ENCODE peak calls at places on chromosome 4, in six cellular contexts. One of them, this sample, is unnamed.

GRCh38 chr4:141339386-141339785 is 118.7 kb downstream of the ZNF330 start:
- DNase-seq in IMR-90: no peak
- DNase-seq in H9: no peak
- DNase-seq in neuronal stem cell: no peak
- DNase-seq in H1: no peak
- DNase-seq in mesenchymal stem cell: no peak
- DNase-seq in this sample: no peak

GRCh38 chr4:105196523-105197145 is 50.0 kb downstream of the TET2 start:
- DNase-seq in IMR-90: peak; percentile 44
- DNase-seq in H9: no peak
- DNase-seq in neuronal stem cell: no peak
- DNase-seq in H1: no peak
- DNase-seq in mesenchymal stem cell: peak; percentile 38
- DNase-seq in this sample: no peak

GRCh38 chr4:98193459-98194105 is 50.3 kb upstream of the STPG2 start:
- DNase-seq in IMR-90: no peak
- DNase-seq in H9: peak; percentile 30
- DNase-seq in neuronal stem cell: no peak
- DNase-seq in H1: no peak
- DNase-seq in mesenchymal stem cell: no peak
- DNase-seq in this sample: no peak

GRCh38 chr4:176534566-176534965 is 214.8 kb downstream of the SPCS3 start:
- DNase-seq in IMR-90: peak; percentile 95
- DNase-seq in H9: no peak
- DNase-seq in neuronal stem cell: no peak
- DNase-seq in H1: no peak
- DNase-seq in mesenchymal stem cell: peak; percentile 83
- DNase-seq in this sample: no peak

GRCh38 chr4:86302242-86302641 is 57.6 kb downstream of the MAPK10 start:
- DNase-seq in IMR-90: peak; percentile 1
- DNase-seq in H9: peak; percentile 31
- DNase-seq in neuronal stem cell: no peak
- DNase-seq in H1: no peak
- DNase-seq in mesenchymal stem cell: peak; percentile 55
- DNase-seq in this sample: peak; percentile 71

GRCh38 chr4:57109847-57110634 is at the start of gene IGFBP7:
- DNase-seq in IMR-90: no peak
- DNase-seq in H9: no peak
- DNase-seq in neuronal stem cell: no peak
- DNase-seq in H1: no peak
- DNase-seq in mesenchymal stem cell: peak; percentile 57
- DNase-seq in this sample: peak; percentile 31

GRCh38 chr4:7867701-7868429 is 71.8 kb downstream of the AFAP1 start:
- DNase-seq in IMR-90: peak; percentile 73
- DNase-seq in H9: no peak
- DNase-seq in neuronal stem cell: no peak
- DNase-seq in H1: no peak
- DNase-seq in mesenchymal stem cell: peak; percentile 34
- DNase-seq in this sample: no peak

GRCh38 chr4:92814677-92815076 is 510.9 kb downstream of the GRID2 start:
- DNase-seq in IMR-90: no peak
- DNase-seq in H9: no peak
- DNase-seq in neuronal stem cell: no peak
- DNase-seq in H1: no peak
- DNase-seq in mesenchymal stem cell: no peak
- DNase-seq in this sample: no peak

GRCh38 chr4:159267023-159267939 is 164.4 kb downstream of the RAPGEF2 start:
- DNase-seq in IMR-90: peak; percentile 48
- DNase-seq in H9: no peak
- DNase-seq in neuronal stem cell: no peak
- DNase-seq in H1: no peak
- DNase-seq in mesenchymal stem cell: peak; percentile 44
- DNase-seq in this sample: no peak

GRCh38 chr4:55161739-55162138 is 36.3 kb upstream of the KDR start:
- DNase-seq in IMR-90: no peak
- DNase-seq in H9: no peak
- DNase-seq in neuronal stem cell: no peak
- DNase-seq in H1: no peak
- DNase-seq in mesenchymal stem cell: no peak
- DNase-seq in this sample: no peak

GRCh38 chr4:2051086-2051485 is 8.0 kb upstream of the NAT8L start:
- DNase-seq in IMR-90: no peak
- DNase-seq in H9: no peak
- DNase-seq in neuronal stem cell: no peak
- DNase-seq in H1: no peak
- DNase-seq in mesenchymal stem cell: no peak
- DNase-seq in this sample: no peak

GRCh38 chr4:184826315-184827266 is 823 bp upstream of the ACSL1 start:
- DNase-seq in IMR-90: peak; percentile 16
- DNase-seq in H9: no peak
- DNase-seq in neuronal stem cell: no peak
- DNase-seq in H1: no peak
- DNase-seq in mesenchymal stem cell: peak; percentile 44
- DNase-seq in this sample: no peak

GRCh38 chr4:124635331-124635730 is 77.2 kb downstream of the ANKRD50 start:
- DNase-seq in IMR-90: no peak
- DNase-seq in H9: no peak
- DNase-seq in neuronal stem cell: no peak
- DNase-seq in H1: no peak
- DNase-seq in mesenchymal stem cell: no peak
- DNase-seq in this sample: no peak

GRCh38 chr4:86935833-86936721 is 1.3 kb downstream of the AFF1 start:
- DNase-seq in IMR-90: peak; percentile 57
- DNase-seq in H9: peak; percentile 88
- DNase-seq in neuronal stem cell: peak; percentile 17
- DNase-seq in H1: peak; percentile 80
- DNase-seq in mesenchymal stem cell: peak; percentile 85
- DNase-seq in this sample: peak; percentile 88

GRCh38 chr4:7929530-7929951 is 10.1 kb downstream of the AFAP1 start:
- DNase-seq in IMR-90: no peak
- DNase-seq in H9: peak; percentile 69
- DNase-seq in neuronal stem cell: no peak
- DNase-seq in H1: peak; percentile 25
- DNase-seq in mesenchymal stem cell: no peak
- DNase-seq in this sample: peak; percentile 42

GRCh38 chr4:53863163-53863562 is 201.2 kb downstream of the CHIC2 start:
- DNase-seq in IMR-90: peak; percentile 49
- DNase-seq in H9: no peak
- DNase-seq in neuronal stem cell: no peak
- DNase-seq in H1: no peak
- DNase-seq in mesenchymal stem cell: peak; percentile 29
- DNase-seq in this sample: no peak

GRCh38 chr4:13509442-13509841 is 25.3 kb upstream of the RAB28 start:
- DNase-seq in IMR-90: no peak
- DNase-seq in H9: peak; percentile 39
- DNase-seq in neuronal stem cell: no peak
- DNase-seq in H1: no peak
- DNase-seq in mesenchymal stem cell: no peak
- DNase-seq in this sample: no peak

GRCh38 chr4:75834772-75835154 is 67.5 kb downstream of the PPEF2 start:
- DNase-seq in IMR-90: no peak
- DNase-seq in H9: no peak
- DNase-seq in neuronal stem cell: no peak
- DNase-seq in H1: no peak
- DNase-seq in mesenchymal stem cell: no peak
- DNase-seq in this sample: no peak

GRCh38 chr4:948936-949300 is 16.7 kb downstream of the TMEM175 start:
- DNase-seq in IMR-90: no peak
- DNase-seq in H9: no peak
- DNase-seq in neuronal stem cell: no peak
- DNase-seq in H1: no peak
- DNase-seq in mesenchymal stem cell: no peak
- DNase-seq in this sample: no peak

GRCh38 chr4:138542191-138542771 is 300.1 kb upstream of the SLC7A11 start:
- DNase-seq in IMR-90: peak; percentile 20
- DNase-seq in H9: no peak
- DNase-seq in neuronal stem cell: no peak
- DNase-seq in H1: no peak
- DNase-seq in mesenchymal stem cell: peak; percentile 21
- DNase-seq in this sample: no peak

GRCh38 chr4:134027931-134028330 is 173.7 kb downstream of the PABPC4L start:
- DNase-seq in IMR-90: peak; percentile 69
- DNase-seq in H9: no peak
- DNase-seq in neuronal stem cell: no peak
- DNase-seq in H1: no peak
- DNase-seq in mesenchymal stem cell: peak; percentile 64
- DNase-seq in this sample: peak; percentile 12

GRCh38 chr4:3708103-3708510 is 58.1 kb upstream of the ADRA2C start:
- DNase-seq in IMR-90: no peak
- DNase-seq in H9: no peak
- DNase-seq in neuronal stem cell: no peak
- DNase-seq in H1: no peak
- DNase-seq in mesenchymal stem cell: no peak
- DNase-seq in this sample: no peak

GRCh38 chr4:24850669-24851068 is 55.3 kb downstream of the SOD3 start:
- DNase-seq in IMR-90: peak; percentile 94
- DNase-seq in H9: no peak
- DNase-seq in neuronal stem cell: no peak
- DNase-seq in H1: no peak
- DNase-seq in mesenchymal stem cell: peak; percentile 82
- DNase-seq in this sample: no peak

GRCh38 chr4:139175647-139176298 is 1.2 kb downstream of the ELF2 start:
- DNase-seq in IMR-90: peak; percentile 41
- DNase-seq in H9: no peak
- DNase-seq in neuronal stem cell: no peak
- DNase-seq in H1: no peak
- DNase-seq in mesenchymal stem cell: no peak
- DNase-seq in this sample: peak; percentile 30

GRCh38 chr4:55498051-55498450 is 48.7 kb downstream of the CLOCK start:
- DNase-seq in IMR-90: peak; percentile 34
- DNase-seq in H9: no peak
- DNase-seq in neuronal stem cell: no peak
- DNase-seq in H1: no peak
- DNase-seq in mesenchymal stem cell: no peak
- DNase-seq in this sample: no peak

GRCh38 chr4:32499176-32499575 is 1779.0 kb downstream of the PCDH7 start:
- DNase-seq in IMR-90: no peak
- DNase-seq in H9: no peak
- DNase-seq in neuronal stem cell: no peak
- DNase-seq in H1: no peak
- DNase-seq in mesenchymal stem cell: no peak
- DNase-seq in this sample: peak; percentile 70

GRCh38 chr4:8506006-8506372 is 65.4 kb downstream of the TRMT44 start:
- DNase-seq in IMR-90: no peak
- DNase-seq in H9: no peak
- DNase-seq in neuronal stem cell: no peak
- DNase-seq in H1: no peak
- DNase-seq in mesenchymal stem cell: no peak
- DNase-seq in this sample: no peak

GRCh38 chr4:749771-750666 is 44.4 kb downstream of the PCGF3 start:
- DNase-seq in IMR-90: peak; percentile 20
- DNase-seq in H9: no peak
- DNase-seq in neuronal stem cell: no peak
- DNase-seq in H1: no peak
- DNase-seq in mesenchymal stem cell: no peak
- DNase-seq in this sample: no peak

GRCh38 chr4:119240568-119240967 is 28.1 kb downstream of the USP53 start:
- DNase-seq in IMR-90: no peak
- DNase-seq in H9: no peak
- DNase-seq in neuronal stem cell: no peak
- DNase-seq in H1: no peak
- DNase-seq in mesenchymal stem cell: no peak
- DNase-seq in this sample: no peak

GRCh38 chr4:52853351-52853750 is 8.8 kb upstream of the RASL11B start:
- DNase-seq in IMR-90: peak; percentile 41
- DNase-seq in H9: no peak
- DNase-seq in neuronal stem cell: no peak
- DNase-seq in H1: no peak
- DNase-seq in mesenchymal stem cell: peak; percentile 77
- DNase-seq in this sample: peak; percentile 77

GRCh38 chr4:84672177-84672576 is 89.2 kb downstream of the CDS1 start:
- DNase-seq in IMR-90: no peak
- DNase-seq in H9: no peak
- DNase-seq in neuronal stem cell: no peak
- DNase-seq in H1: no peak
- DNase-seq in mesenchymal stem cell: no peak
- DNase-seq in this sample: no peak

DNA sequence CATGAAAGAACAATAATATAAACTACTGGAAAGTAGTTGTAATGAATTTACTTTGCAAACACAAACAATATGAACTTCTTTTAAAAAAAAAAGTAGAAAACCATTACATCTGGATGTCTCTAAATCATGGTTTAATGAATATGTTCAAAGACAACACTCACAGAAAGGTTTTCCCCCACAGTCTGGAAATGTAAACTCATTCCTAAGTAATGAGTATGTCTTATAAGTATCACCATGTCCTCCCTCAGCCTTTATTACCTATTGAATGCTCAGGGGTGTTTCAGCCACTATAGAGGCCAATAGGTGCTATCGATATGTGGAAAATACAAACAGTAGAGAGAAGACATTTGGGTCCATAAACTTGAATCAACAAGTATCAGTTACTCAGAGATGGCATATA is 186.7 kb downstream of the PALLD start:
- DNase-seq in IMR-90: peak; percentile 79
- DNase-seq in H9: no peak
- DNase-seq in neuronal stem cell: no peak
- DNase-seq in H1: no peak
- DNase-seq in mesenchymal stem cell: peak; percentile 52
- DNase-seq in this sample: no peak
- H4K91ac ChIP-seq in IMR-90: no peak overlapping the region
- H4K91ac ChIP-seq in H9: no peak overlapping the region
- H4K91ac ChIP-seq in neuronal stem cell: no peak overlapping the region
- H4K91ac ChIP-seq in H1: no peak overlapping the region
- H4K91ac ChIP-seq in mesenchymal stem cell: no peak overlapping the region
- H4K91ac ChIP-seq in this sample: no peak overlapping the region

GRCh38 chr4:142534994-142535393 is 311.1 kb downstream of the INPP4B start:
- DNase-seq in IMR-90: peak; percentile 45
- DNase-seq in H9: no peak
- DNase-seq in neuronal stem cell: no peak
- DNase-seq in H1: no peak
- DNase-seq in mesenchymal stem cell: peak; percentile 17
- DNase-seq in this sample: peak; percentile 4
- H2AK5ac ChIP-seq in IMR-90: no peak overlapping the region
- H2AK5ac ChIP-seq in H9: no peak overlapping the region
- H2AK5ac ChIP-seq in neuronal stem cell: no peak overlapping the region
- H2AK5ac ChIP-seq in H1: no peak overlapping the region
- H2AK5ac ChIP-seq in mesenchymal stem cell: no peak overlapping the region
- H2AK5ac ChIP-seq in this sample: no peak overlapping the region

DNA sequence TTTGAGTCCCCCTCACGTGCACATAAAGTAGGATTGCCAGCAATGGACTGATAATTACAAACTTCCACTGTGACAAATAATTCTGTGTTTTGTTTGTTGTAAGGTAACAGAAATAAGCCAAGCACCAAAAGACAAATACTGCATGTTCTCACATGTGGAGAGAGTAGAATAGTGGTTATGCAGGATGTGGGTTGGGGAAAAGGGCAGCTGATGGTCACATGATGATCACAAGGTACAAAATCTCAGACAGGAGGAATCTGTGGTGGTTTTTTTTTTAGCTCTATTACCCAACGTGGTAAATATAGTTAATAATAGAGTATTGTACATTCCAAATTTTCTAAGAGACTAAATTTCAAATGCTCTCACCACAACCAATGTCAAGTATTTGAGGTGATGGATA is 182.3 kb downstream of the BANK1 start:
- DNase-seq in IMR-90: no peak
- DNase-seq in H9: no peak
- DNase-seq in neuronal stem cell: no peak
- DNase-seq in H1: no peak
- DNase-seq in mesenchymal stem cell: no peak
- DNase-seq in this sample: no peak
- H4K91ac ChIP-seq in IMR-90: no peak overlapping the region
- H4K91ac ChIP-seq in H9: no peak overlapping the region
- H4K91ac ChIP-seq in neuronal stem cell: no peak overlapping the region
- H4K91ac ChIP-seq in H1: no peak overlapping the region
- H4K91ac ChIP-seq in mesenchymal stem cell: no peak overlapping the region
- H4K91ac ChIP-seq in this sample: no peak overlapping the region

GRCh38 chr4:15341733-15342300 is 86.0 kb upstream of the C1QTNF7 start:
- DNase-seq in IMR-90: no peak
- DNase-seq in H9: no peak
- DNase-seq in neuronal stem cell: no peak
- DNase-seq in H1: no peak
- DNase-seq in mesenchymal stem cell: no peak
- DNase-seq in this sample: no peak
- H2AK5ac ChIP-seq in IMR-90: peak overlapping the region; percentile 24
- H2AK5ac ChIP-seq in H9: no peak overlapping the region
- H2AK5ac ChIP-seq in neuronal stem cell: peak overlapping the region; percentile 19
- H2AK5ac ChIP-seq in H1: no peak overlapping the region
- H2AK5ac ChIP-seq in mesenchymal stem cell: peak overlapping the region; percentile 88
- H2AK5ac ChIP-seq in this sample: peak overlapping the region; percentile 6